ENCODE peak calls at places on chromosome 14, in ten cellular contexts. N, Z, V, J, G, M, H, S, E and B are unnamed samples.

GRCh38 chr14:95121911-95122696 is 35.2 kb downstream of the DICER1 start:
- DNase-seq in N (no peak), Z (no peak), V (no peak), J (no peak), G (no peak), M (no peak), H (no peak), S (no peak), E (no peak), B (no peak)

GRCh38 chr14:99468836-99469592 is 11.6 kb downstream of the SETD3 start:
- DNase-seq in N (no peak), Z (no peak), V (no peak), J (no peak), G (no peak), M (no peak), H (no peak), S (no peak), E (no peak), B (no peak)

GRCh38 chr14:45251912-45252311 is 1.1 kb downstream of the MIS18BP1 start:
- DNase-seq in N (no peak), Z (no peak), V (no peak), J (no peak), G (peak; percentile 1), M (peak; percentile 44), H (no peak), S (no peak), E (no peak), B (peak; percentile 67)

GRCh38 chr14:56133547-56133946 is 15.3 kb downstream of the PELI2 start:
- DNase-seq in N (no peak), Z (no peak), V (no peak), J (no peak), G (no peak), M (no peak), H (no peak), S (no peak), E (no peak), B (no peak)

GRCh38 chr14:74619672-74620131 is 7.7 kb upstream of the LTBP2 start:
- DNase-seq in N (no peak), Z (no peak), V (peak; percentile 96), J (no peak), G (no peak), M (peak; percentile 98), H (no peak), S (no peak), E (peak; percentile 91), B (no peak)

GRCh38 chr14:55571125-55571889 is 8.7 kb upstream of the KTN1 start:
- DNase-seq in N (no peak), Z (no peak), V (no peak), J (no peak), G (no peak), M (no peak), H (no peak), S (no peak), E (no peak), B (no peak)

GRCh38 chr14:104657563-104658324 is 31.7 kb upstream of the INF2 start:
- DNase-seq in N (no peak), Z (no peak), V (no peak), J (no peak), G (no peak), M (no peak), H (no peak), S (no peak), E (no peak), B (no peak)

GRCh38 chr14:87952307-87953094 is 40.5 kb downstream of the GALC start:
- DNase-seq in N (no peak), Z (no peak), V (no peak), J (no peak), G (peak; percentile 31), M (no peak), H (no peak), S (no peak), E (no peak), B (no peak)

GRCh38 chr14:28626780-28627179 is 139.8 kb upstream of the FOXG1 start:
- DNase-seq in N (no peak), Z (no peak), V (no peak), J (no peak), G (no peak), M (no peak), H (no peak), S (no peak), E (no peak), B (no peak)

GRCh38 chr14:61342486-61342885 is 21.1 kb downstream of the PRKCH start:
- DNase-seq in N (peak; percentile 86), Z (no peak), V (no peak), J (peak; percentile 74), G (peak; percentile 90), M (no peak), H (peak; percentile 55), S (peak; percentile 88), E (no peak), B (peak; percentile 67)